ENCODE peak calls at places on chromosomes 6 and 20, in nine cellular contexts. One of them, this sample, is unnamed.

GRCh38 chr6:44606506-44606905 is 219.0 kb downstream of the CDC5L start:
- DNase-seq in AG20443: no peak
- DNase-seq in NT2/D1: no peak
- DNase-seq in choroid plexus epithelial cell: peak
- DNase-seq in iris pigment epithelial cell: no peak
- DNase-seq in left cardiac atrium: peak
- DNase-seq in EL: no peak
- DNase-seq in NAMALWA: no peak
- DNase-seq in DMS79: no peak
- DNase-seq in this sample: no peak

GRCh38 chr6:169915769-169916550 is 164.5 kb downstream of the ERMARD start:
- DNase-seq in AG20443: no peak
- DNase-seq in NT2/D1: no peak
- DNase-seq in choroid plexus epithelial cell: no peak
- DNase-seq in iris pigment epithelial cell: no peak
- DNase-seq in left cardiac atrium: peak
- DNase-seq in EL: no peak
- DNase-seq in NAMALWA: no peak
- DNase-seq in DMS79: no peak
- DNase-seq in this sample: no peak

GRCh38 chr20:17840423-17840822 is 128.2 kb downstream of the SNX5 start:
- DNase-seq in AG20443: no peak
- DNase-seq in NT2/D1: no peak
- DNase-seq in choroid plexus epithelial cell: no peak
- DNase-seq in iris pigment epithelial cell: no peak
- DNase-seq in left cardiac atrium: no peak
- DNase-seq in EL: no peak
- DNase-seq in NAMALWA: no peak
- DNase-seq in DMS79: no peak
- DNase-seq in this sample: no peak

GRCh38 chr6:14520029-14520428 is 402.5 kb downstream of the CD83 start:
- DNase-seq in AG20443: no peak
- DNase-seq in NT2/D1: no peak
- DNase-seq in choroid plexus epithelial cell: no peak
- DNase-seq in iris pigment epithelial cell: no peak
- DNase-seq in left cardiac atrium: no peak
- DNase-seq in EL: peak
- DNase-seq in NAMALWA: no peak
- DNase-seq in DMS79: no peak
- DNase-seq in this sample: no peak

GRCh38 chr6:3240595-3240994 is 13.1 kb upstream of the TUBB2B start:
- DNase-seq in AG20443: no peak
- DNase-seq in NT2/D1: no peak
- DNase-seq in choroid plexus epithelial cell: no peak
- DNase-seq in iris pigment epithelial cell: no peak
- DNase-seq in left cardiac atrium: no peak
- DNase-seq in EL: no peak
- DNase-seq in NAMALWA: no peak
- DNase-seq in DMS79: no peak
- DNase-seq in this sample: no peak

GRCh38 chr6:74066168-74066871 is 370.3 kb downstream of the CD109 start:
- DNase-seq in AG20443: no peak
- DNase-seq in NT2/D1: no peak
- DNase-seq in choroid plexus epithelial cell: peak
- DNase-seq in iris pigment epithelial cell: peak
- DNase-seq in left cardiac atrium: no peak
- DNase-seq in EL: peak
- DNase-seq in NAMALWA: no peak
- DNase-seq in DMS79: no peak
- DNase-seq in this sample: no peak

GRCh38 chr6:113763311-113763766 is 93.8 kb upstream of the MARCKS start:
- DNase-seq in AG20443: no peak
- DNase-seq in NT2/D1: no peak
- DNase-seq in choroid plexus epithelial cell: no peak
- DNase-seq in iris pigment epithelial cell: peak
- DNase-seq in left cardiac atrium: no peak
- DNase-seq in EL: peak
- DNase-seq in NAMALWA: no peak
- DNase-seq in DMS79: no peak
- DNase-seq in this sample: no peak

GRCh38 chr6:101607286-101607685 is 213.8 kb downstream of the GRIK2 start:
- DNase-seq in AG20443: no peak
- DNase-seq in NT2/D1: no peak
- DNase-seq in choroid plexus epithelial cell: no peak
- DNase-seq in iris pigment epithelial cell: no peak
- DNase-seq in left cardiac atrium: no peak
- DNase-seq in EL: no peak
- DNase-seq in NAMALWA: no peak
- DNase-seq in DMS79: no peak
- DNase-seq in this sample: no peak

GRCh38 chr6:142302427-142303190 is 802 bp downstream of the ADGRG6 start:
- DNase-seq in AG20443: no peak
- DNase-seq in NT2/D1: no peak
- DNase-seq in choroid plexus epithelial cell: no peak
- DNase-seq in iris pigment epithelial cell: peak
- DNase-seq in left cardiac atrium: no peak
- DNase-seq in EL: peak
- DNase-seq in NAMALWA: no peak
- DNase-seq in DMS79: no peak
- DNase-seq in this sample: no peak

GRCh38 chr6:37777272-37777736 is 42.2 kb upstream of the ZFAND3 start:
- DNase-seq in AG20443: no peak
- DNase-seq in NT2/D1: no peak
- DNase-seq in choroid plexus epithelial cell: peak
- DNase-seq in iris pigment epithelial cell: peak
- DNase-seq in left cardiac atrium: no peak
- DNase-seq in EL: no peak
- DNase-seq in NAMALWA: no peak
- DNase-seq in DMS79: peak
- DNase-seq in this sample: no peak

GRCh38 chr6:125544819-125545218 is 204.6 kb upstream of the HEY2 start:
- DNase-seq in AG20443: no peak
- DNase-seq in NT2/D1: no peak
- DNase-seq in choroid plexus epithelial cell: no peak
- DNase-seq in iris pigment epithelial cell: no peak
- DNase-seq in left cardiac atrium: no peak
- DNase-seq in EL: no peak
- DNase-seq in NAMALWA: no peak
- DNase-seq in DMS79: no peak
- DNase-seq in this sample: no peak

GRCh38 chr6:45921703-45922270 is 93.9 kb downstream of the CLIC5 start:
- DNase-seq in AG20443: no peak
- DNase-seq in NT2/D1: no peak
- DNase-seq in choroid plexus epithelial cell: peak
- DNase-seq in iris pigment epithelial cell: no peak
- DNase-seq in left cardiac atrium: no peak
- DNase-seq in EL: no peak
- DNase-seq in NAMALWA: no peak
- DNase-seq in DMS79: no peak
- DNase-seq in this sample: no peak

GRCh38 chr20:38023181-38024085 is 9.8 kb downstream of the TTI1 start:
- DNase-seq in AG20443: no peak
- DNase-seq in NT2/D1: no peak
- DNase-seq in choroid plexus epithelial cell: peak
- DNase-seq in iris pigment epithelial cell: peak
- DNase-seq in left cardiac atrium: no peak
- DNase-seq in EL: peak
- DNase-seq in NAMALWA: no peak
- DNase-seq in DMS79: no peak
- DNase-seq in this sample: no peak

GRCh38 chr6:36947570-36948351 is 6.8 kb upstream of the PI16 start:
- DNase-seq in AG20443: peak
- DNase-seq in NT2/D1: no peak
- DNase-seq in choroid plexus epithelial cell: no peak
- DNase-seq in iris pigment epithelial cell: no peak
- DNase-seq in left cardiac atrium: no peak
- DNase-seq in EL: no peak
- DNase-seq in NAMALWA: no peak
- DNase-seq in DMS79: no peak
- DNase-seq in this sample: no peak

GRCh38 chr6:45001663-45002062 is 326.5 kb upstream of the RUNX2 start:
- DNase-seq in AG20443: no peak
- DNase-seq in NT2/D1: no peak
- DNase-seq in choroid plexus epithelial cell: no peak
- DNase-seq in iris pigment epithelial cell: no peak
- DNase-seq in left cardiac atrium: no peak
- DNase-seq in EL: no peak
- DNase-seq in NAMALWA: no peak
- DNase-seq in DMS79: no peak
- DNase-seq in this sample: no peak

GRCh38 chr6:111361648-111362047 is 121.4 kb downstream of the REV3L start:
- DNase-seq in AG20443: peak
- DNase-seq in NT2/D1: peak
- DNase-seq in choroid plexus epithelial cell: peak
- DNase-seq in iris pigment epithelial cell: peak
- DNase-seq in left cardiac atrium: peak
- DNase-seq in EL: peak
- DNase-seq in NAMALWA: peak
- DNase-seq in DMS79: no peak
- DNase-seq in this sample: no peak

GRCh38 chr20:63033635-63034510 is 27.1 kb upstream of the BHLHE23 start:
- DNase-seq in AG20443: no peak
- DNase-seq in NT2/D1: no peak
- DNase-seq in choroid plexus epithelial cell: no peak
- DNase-seq in iris pigment epithelial cell: no peak
- DNase-seq in left cardiac atrium: peak
- DNase-seq in EL: no peak
- DNase-seq in NAMALWA: no peak
- DNase-seq in DMS79: no peak
- DNase-seq in this sample: no peak

GRCh38 chr6:24855389-24856245 is 56.9 kb upstream of the ARMH2 start:
- DNase-seq in AG20443: peak
- DNase-seq in NT2/D1: peak
- DNase-seq in choroid plexus epithelial cell: peak
- DNase-seq in iris pigment epithelial cell: peak
- DNase-seq in left cardiac atrium: peak
- DNase-seq in EL: peak
- DNase-seq in NAMALWA: peak
- DNase-seq in DMS79: peak
- DNase-seq in this sample: peak

GRCh38 chr6:166411721-166412151 is 29.0 kb upstream of the MPC1 start:
- DNase-seq in AG20443: no peak
- DNase-seq in NT2/D1: no peak
- DNase-seq in choroid plexus epithelial cell: no peak
- DNase-seq in iris pigment epithelial cell: no peak
- DNase-seq in left cardiac atrium: no peak
- DNase-seq in EL: no peak
- DNase-seq in NAMALWA: no peak
- DNase-seq in DMS79: no peak
- DNase-seq in this sample: no peak

GRCh38 chr6:50850860-50851259 is 32.2 kb downstream of the TFAP2B start:
- DNase-seq in AG20443: no peak
- DNase-seq in NT2/D1: no peak
- DNase-seq in choroid plexus epithelial cell: no peak
- DNase-seq in iris pigment epithelial cell: no peak
- DNase-seq in left cardiac atrium: no peak
- DNase-seq in EL: no peak
- DNase-seq in NAMALWA: no peak
- DNase-seq in DMS79: no peak
- DNase-seq in this sample: no peak

GRCh38 chr6:137699036-137699683 is 167.9 kb upstream of the TNFAIP3 start:
- DNase-seq in AG20443: peak
- DNase-seq in NT2/D1: no peak
- DNase-seq in choroid plexus epithelial cell: no peak
- DNase-seq in iris pigment epithelial cell: no peak
- DNase-seq in left cardiac atrium: no peak
- DNase-seq in EL: peak
- DNase-seq in NAMALWA: no peak
- DNase-seq in DMS79: no peak
- DNase-seq in this sample: no peak

GRCh38 chr6:29663300-29664039 is 6.6 kb downstream of the MOG start:
- DNase-seq in AG20443: no peak
- DNase-seq in NT2/D1: no peak
- DNase-seq in choroid plexus epithelial cell: no peak
- DNase-seq in iris pigment epithelial cell: no peak
- DNase-seq in left cardiac atrium: no peak
- DNase-seq in EL: no peak
- DNase-seq in NAMALWA: no peak
- DNase-seq in DMS79: no peak
- DNase-seq in this sample: no peak

GRCh38 chr6:144834426-144835038 is 549.4 kb downstream of the UTRN start:
- DNase-seq in AG20443: no peak
- DNase-seq in NT2/D1: no peak
- DNase-seq in choroid plexus epithelial cell: no peak
- DNase-seq in iris pigment epithelial cell: no peak
- DNase-seq in left cardiac atrium: no peak
- DNase-seq in EL: no peak
- DNase-seq in NAMALWA: no peak
- DNase-seq in DMS79: no peak
- DNase-seq in this sample: no peak

GRCh38 chr20:5180933-5181332 is 54.1 kb downstream of the CDS2 start:
- DNase-seq in AG20443: no peak
- DNase-seq in NT2/D1: no peak
- DNase-seq in choroid plexus epithelial cell: peak
- DNase-seq in iris pigment epithelial cell: peak
- DNase-seq in left cardiac atrium: no peak
- DNase-seq in EL: no peak
- DNase-seq in NAMALWA: no peak
- DNase-seq in DMS79: no peak
- DNase-seq in this sample: no peak